ENCODE peak calls at places on chromosomes 4 and X, in five cellular contexts. H, J, X, D and F are unnamed samples.

GRCh38 chr4:122731676-122732075 is 828 bp upstream of the BBS12 start:
- DNase-seq in H (no peak), J (no peak), X (no peak), D (no peak), F (no peak)

GRCh38 chrX:54301516-54301915 is 56.3 kb downstream of the WNK3 start:
- DNase-seq in H (no peak), J (no peak), X (no peak), D (no peak), F (no peak)

GRCh38 chr4:99151452-99151851 is 7.4 kb upstream of the ADH4 start:
- DNase-seq in H (no peak), J (no peak), X (no peak), D (no peak), F (no peak)

GRCh38 chr4:55681430-55681829 is 45.3 kb upstream of the NMU start:
- DNase-seq in H (no peak), J (no peak), X (no peak), D (no peak), F (no peak)

GRCh38 chr4:25100156-25100555 is 60.1 kb downstream of the SEPSECS start:
- DNase-seq in H (peak), J (no peak), X (no peak), D (no peak), F (no peak)

GRCh38 chr4:26296021-26296420 is 24.8 kb upstream of the RBPJ start:
- DNase-seq in H (no peak), J (no peak), X (no peak), D (no peak), F (no peak)

GRCh38 chr4:137994858-137995257 is 247.3 kb downstream of the SLC7A11 start:
- DNase-seq in H (peak), J (no peak), X (no peak), D (no peak), F (peak)

GRCh38 chr4:53925050-53925605 is 139.3 kb downstream of the CHIC2 start:
- DNase-seq in H (no peak), J (no peak), X (no peak), D (no peak), F (no peak)

GRCh38 chr4:120733968-120734367 is 188.6 kb downstream of the PRDM5 start:
- DNase-seq in H (no peak), J (no peak), X (no peak), D (no peak), F (no peak)

GRCh38 chr4:76178296-76178695 is 30.1 kb upstream of the NUP54 start:
- DNase-seq in H (peak), J (no peak), X (no peak), D (no peak), F (no peak)
- TF ChIP-seq CTCF in H (no peak), J (no peak), X (no peak), D (no peak), F (no peak)

GRCh38 chr4:184041156-184041555 is 136.0 kb downstream of the STOX2 start:
- DNase-seq in H (no peak), J (no peak), X (no peak), D (no peak), F (no peak)

DNA sequence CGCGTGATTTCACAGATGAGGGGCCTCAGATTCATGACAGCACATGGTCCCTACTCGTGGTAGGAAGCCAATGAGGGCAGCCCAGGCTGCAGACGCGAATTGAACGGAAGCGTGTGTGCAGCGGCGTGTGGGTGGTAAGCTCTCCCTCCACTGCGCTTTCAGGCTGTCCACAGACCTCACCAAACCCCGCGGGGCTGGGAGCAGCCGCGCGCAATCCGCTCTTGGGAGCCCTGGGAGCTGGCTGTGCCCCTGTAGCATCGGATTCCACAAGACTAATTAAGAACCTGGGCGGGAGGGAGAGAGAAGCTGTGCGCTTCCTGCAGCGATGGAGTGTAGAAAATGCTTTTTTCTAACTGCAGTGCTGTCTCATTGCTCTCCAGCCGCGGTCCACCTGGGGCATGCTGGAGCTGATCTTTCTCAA is 134.9 kb downstream of the STOX2 start:
- DNase-seq in H (no peak), J (no peak), X (no peak), D (no peak), F (no peak)
- H3K4me3 ChIP-seq in H (no peak), J (peak), X (no peak), D (no peak), F (no peak)

GRCh38 chrX:44245730-44246129 is 97.7 kb downstream of the EFHC2 start:
- DNase-seq in H (no peak), J (no peak), X (no peak), D (no peak), F (no peak)

GRCh38 chrX:44247468-44247867 is 96.0 kb downstream of the EFHC2 start:
- DNase-seq in H (no peak), J (no peak), X (no peak), D (no peak), F (no peak)

GRCh38 chrX:44246826-44247225 is 96.6 kb downstream of the EFHC2 start:
- DNase-seq in H (no peak), J (no peak), X (no peak), D (no peak), F (no peak)

GRCh38 chrX:44241551-44241950 is 101.9 kb downstream of the EFHC2 start:
- DNase-seq in H (no peak), J (no peak), X (no peak), D (no peak), F (no peak)

DNA sequence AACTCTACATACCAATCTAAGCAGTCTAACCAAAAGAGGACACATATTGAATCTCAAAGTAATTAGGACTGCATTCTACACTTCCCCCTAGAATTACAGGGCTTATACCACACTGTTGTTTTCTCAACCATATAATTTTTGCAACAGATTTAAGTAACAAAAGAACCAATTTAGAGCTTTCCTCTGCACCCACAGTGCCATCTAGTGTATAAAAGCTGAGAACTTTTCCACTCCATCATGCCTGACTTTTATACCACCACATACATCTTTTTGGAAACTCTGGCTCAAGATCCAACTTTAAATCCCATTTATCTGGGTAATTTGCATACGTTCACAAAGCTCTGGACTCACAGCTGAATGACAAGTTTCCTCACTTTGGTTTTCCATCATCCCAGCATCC is 99.5 kb downstream of the EFHC2 start:
- DNase-seq in H (peak), J (no peak), X (no peak), D (no peak), F (peak)
- TF ChIP-seq CTCF in H (peak), J (no peak), X (peak), D (peak), F (peak)

GRCh38 chr4:6751611-6752485 is 30.7 kb upstream of the KIAA0232 start:
- DNase-seq in H (no peak), J (no peak), X (no peak), D (no peak), F (no peak)

GRCh38 chr4:6753891-6754290 is 28.6 kb upstream of the KIAA0232 start:
- DNase-seq in H (no peak), J (no peak), X (no peak), D (no peak), F (no peak)

GRCh38 chr4:6752486-6752829 is 30.1 kb upstream of the KIAA0232 start:
- DNase-seq in H (no peak), J (no peak), X (no peak), D (no peak), F (no peak)

GRCh38 chr4:6754481-6755087 is 27.9 kb upstream of the KIAA0232 start:
- DNase-seq in H (no peak), J (no peak), X (no peak), D (no peak), F (no peak)

DNA sequence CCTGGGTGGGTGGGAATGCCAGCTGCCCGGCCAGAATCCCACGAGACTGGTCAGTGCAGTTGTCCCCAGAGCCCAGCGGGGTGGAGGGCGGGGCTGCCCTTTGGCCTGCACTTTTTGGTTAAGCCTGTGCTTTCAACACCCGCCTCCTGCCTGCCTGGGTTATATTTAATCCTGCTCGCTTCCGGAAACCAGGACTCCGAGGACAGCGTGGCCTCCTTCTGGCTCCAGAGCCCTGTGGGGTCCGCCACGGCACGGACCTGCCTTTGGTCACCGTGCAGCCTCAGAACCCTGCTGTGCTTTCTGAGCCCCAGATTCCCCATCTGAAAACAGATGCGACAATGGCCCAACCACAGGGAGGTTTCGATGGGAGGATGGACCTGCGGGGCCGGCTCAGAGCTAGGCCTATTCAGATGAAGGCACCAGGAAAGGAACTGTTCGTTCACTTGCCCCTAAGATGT is 29.4 kb upstream of the KIAA0232 start:
- DNase-seq in H (no peak), J (no peak), X (no peak), D (no peak), F (no peak)
- H3K4me3 ChIP-seq in H (no peak), J (no peak), X (no peak), D (no peak), F (no peak)

GRCh38 chr4:126592088-126592487 is 1040.7 kb upstream of the INTU start:
- DNase-seq in H (peak), J (no peak), X (no peak), D (no peak), F (peak)
- TF ChIP-seq CTCF in H (peak), J (no peak), X (peak), D (no peak), F (peak)

GRCh38 chr4:48653217-48654014 is 126.7 kb downstream of the FRYL start:
- DNase-seq in H (peak), J (no peak), X (peak), D (no peak), F (peak)
- H3K4me3 ChIP-seq in H (peak), J (no peak), X (peak), D (no peak), F (no peak)

GRCh38 chr4:186726150-186726439 is 2.4 kb upstream of the FAT1 start:
- DNase-seq in H (no peak), J (no peak), X (no peak), D (no peak), F (no peak)

GRCh38 chr4:186724861-186725419 is 1.3 kb upstream of the FAT1 start:
- DNase-seq in H (peak), J (no peak), X (no peak), D (no peak), F (peak)

GRCh38 chr4:186724048-186724860 is 598 bp upstream of the FAT1 start:
- DNase-seq in H (peak), J (no peak), X (peak), D (peak), F (peak)

GRCh38 chr4:186726440-186727148 is 2.9 kb upstream of the FAT1 start:
- DNase-seq in H (peak), J (no peak), X (peak), D (peak), F (peak)

GRCh38 chr4:186725422-186726149 is 1.9 kb upstream of the FAT1 start:
- DNase-seq in H (peak), J (no peak), X (peak), D (peak), F (peak)
- TF ChIP-seq CTCF in H (peak), J (peak), X (peak), D (peak), F (peak)